ENCODE peak calls at places on chromosomes 7 and 10, in eight cellular contexts. D, Q, S, M, W, H, P and O are unnamed samples. For H3K4me1, the result is how much of the 10 kb centered on the place peaks cover.

GRCh38 chr7:45720989-45721388 is 146.8 kb downstream of the ADCY1 start:
- DNase-seq in D (no peak), Q (no peak), S (no peak), M (no peak), W (no peak), H (no peak), P (no peak), O (no peak)

GRCh38 chr7:5528071-5528814 is 104.6 kb upstream of the TNRC18 start:
- DNase-seq in D (peak), Q (peak), S (peak), M (peak), W (no peak), H (peak), P (peak), O (peak)

GRCh38 chr7:40827217-40828085 is 692.6 kb downstream of the SUGCT start:
- DNase-seq in D (no peak), Q (no peak), S (no peak), M (no peak), W (no peak), H (no peak), P (no peak), O (no peak)

GRCh38 chr7:6307762-6308161 is 35.3 kb upstream of the CYTH3 start:
- DNase-seq in D (no peak), Q (no peak), S (no peak), M (no peak), W (no peak), H (no peak), P (no peak), O (no peak)

GRCh38 chr10:102120987-102121738 is 995 bp upstream of the LDB1 start:
- DNase-seq in D (no peak), Q (peak), S (peak), M (peak), W (no peak), H (peak), P (peak), O (no peak)

GRCh38 chr10:6494934-6495592 is 85.0 kb downstream of the PRKCQ start:
- DNase-seq in D (no peak), Q (no peak), S (no peak), M (no peak), W (no peak), H (no peak), P (no peak), O (no peak)

GRCh38 chr10:61939575-61940301 is 38.2 kb downstream of the ARID5B start:
- DNase-seq in D (no peak), Q (no peak), S (no peak), M (no peak), W (no peak), H (no peak), P (no peak), O (no peak)

GRCh38 chr7:128201067-128201689 is 39.9 kb upstream of the LEP start:
- DNase-seq in D (no peak), Q (no peak), S (no peak), M (no peak), W (no peak), H (no peak), P (no peak), O (no peak)

GRCh38 chr7:9083837-9084236 is 650.4 kb downstream of the NXPH1 start:
- DNase-seq in D (no peak), Q (no peak), S (no peak), M (no peak), W (no peak), H (no peak), P (no peak), O (no peak)

GRCh38 chr7:110762514-110762913 is 328.4 kb upstream of the LRRN3 start:
- DNase-seq in D (no peak), Q (no peak), S (no peak), M (no peak), W (no peak), H (no peak), P (no peak), O (no peak)

GRCh38 chr7:154423219-154423618 is 371.0 kb downstream of the DPP6 start:
- DNase-seq in D (no peak), Q (no peak), S (no peak), M (no peak), W (no peak), H (no peak), P (no peak), O (no peak)

GRCh38 chr7:157840174-157840912 is 503.5 kb downstream of the DNAJB6 start:
- DNase-seq in D (no peak), Q (peak), S (no peak), M (no peak), W (no peak), H (no peak), P (no peak), O (peak)

GRCh38 chr10:81414038-81414437 is 461.0 kb upstream of the NRG3 start:
- DNase-seq in D (no peak), Q (no peak), S (no peak), M (no peak), W (no peak), H (no peak), P (no peak), O (no peak)
- TF ChIP-seq CTCF in D (peak), Q (no peak), S (no peak), M (no peak), W (no peak), H (no peak), P (no peak), O (no peak)

DNA sequence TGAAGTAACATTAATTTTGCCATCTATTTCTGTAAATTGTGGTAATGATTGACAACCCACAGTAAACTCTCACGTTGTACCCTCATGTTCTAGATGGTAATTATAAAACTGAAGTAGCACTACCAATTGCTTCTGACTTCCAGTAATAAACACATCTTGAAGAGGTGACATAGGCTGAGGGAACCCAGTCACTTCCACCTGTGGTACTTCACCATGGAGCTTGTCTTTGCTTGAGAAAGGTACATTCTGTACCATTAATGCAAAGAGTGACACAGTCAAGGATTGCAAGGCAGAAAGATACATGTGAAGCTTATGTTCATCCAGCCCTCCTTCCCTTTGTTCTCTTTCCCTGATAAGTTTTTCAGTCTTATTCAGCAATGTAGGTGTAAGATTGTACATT is 11.2 kb downstream of the CAPZA2 start:
- DNase-seq in D (no peak), Q (no peak), S (no peak), M (no peak), W (no peak), H (no peak), P (no peak), O (no peak)
- H3K4me1 ChIP-seq in D (under half), Q (half or more), S (under half), M (under half), W (under half), H (half or more), P (half or more), O (half or more)

DNA sequence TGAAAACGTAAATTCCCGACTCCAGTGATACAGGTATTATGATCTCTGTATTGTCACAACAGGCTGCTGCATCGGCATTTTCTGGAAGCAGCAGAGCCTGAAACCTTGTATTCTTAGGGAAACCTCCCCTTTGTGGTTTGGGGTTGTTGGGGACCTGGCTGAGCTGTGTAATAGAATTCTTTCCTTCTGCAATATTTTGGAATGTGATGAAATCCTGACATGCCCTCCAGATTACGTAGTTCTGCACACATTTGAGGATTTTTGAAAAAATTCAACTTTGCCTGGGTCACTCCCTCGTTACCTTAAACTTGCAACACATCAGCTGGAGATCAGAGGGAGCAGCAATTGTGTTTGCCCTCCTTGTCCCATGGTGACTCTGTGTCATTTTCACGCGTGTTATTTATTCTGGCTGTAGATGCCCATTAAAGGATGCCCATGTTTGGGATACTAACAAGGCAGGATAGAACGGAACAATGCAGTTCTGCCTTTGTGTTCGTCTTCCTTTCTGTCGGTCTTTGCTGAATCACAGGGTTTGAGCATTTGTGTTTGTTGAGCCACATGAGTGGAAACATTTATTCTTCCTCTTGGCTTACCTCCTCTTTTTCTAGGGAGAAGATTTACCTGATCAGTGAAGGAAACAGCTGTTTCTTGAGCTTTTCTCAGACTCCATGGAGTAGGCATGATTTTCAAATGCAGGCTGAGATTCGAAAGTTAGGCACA is 181.7 kb downstream of the TCF7L2 start:
- DNase-seq in D (no peak), Q (no peak), S (peak), M (no peak), W (no peak), H (no peak), P (no peak), O (no peak)
- H3K27ac ChIP-seq in D (no peak), Q (peak), S (peak), M (peak), W (peak), H (peak), P (peak), O (no peak)

DNA sequence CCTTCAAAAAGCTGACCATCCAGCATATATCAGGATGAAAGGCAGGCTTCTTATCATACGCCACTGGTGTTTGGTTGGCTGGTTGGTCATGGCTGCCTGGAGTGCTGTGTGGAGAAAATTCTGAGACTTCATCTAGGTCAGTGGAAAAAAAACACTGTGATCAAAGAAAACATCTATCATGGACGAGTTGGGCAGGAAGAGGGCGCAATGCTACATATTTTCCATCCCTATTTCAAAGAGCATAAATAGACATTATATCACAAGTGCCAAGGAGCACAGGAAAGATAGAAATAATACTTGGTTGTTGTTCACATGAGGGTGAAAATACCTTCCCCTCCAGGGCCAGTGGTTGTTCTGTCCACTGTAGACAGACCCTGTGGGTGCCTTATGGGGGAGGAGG is 128.4 kb upstream of the PLPP4 start:
- DNase-seq in D (no peak), Q (no peak), S (no peak), M (no peak), W (no peak), H (no peak), P (no peak), O (no peak)
- TF ChIP-seq CTCF in D (no peak), Q (no peak), S (no peak), M (no peak), W (no peak), H (no peak), P (no peak), O (no peak)

GRCh38 chr10:60426425-60426824 is 36.8 kb upstream of the ANK3 start:
- DNase-seq in D (no peak), Q (no peak), S (no peak), M (no peak), W (peak), H (no peak), P (no peak), O (no peak)

GRCh38 chr10:60425392-60426110 is 35.9 kb upstream of the ANK3 start:
- DNase-seq in D (no peak), Q (no peak), S (no peak), M (no peak), W (no peak), H (no peak), P (no peak), O (no peak)

GRCh38 chr10:60427709-60428386 is 38.2 kb upstream of the ANK3 start:
- DNase-seq in D (no peak), Q (no peak), S (no peak), M (no peak), W (no peak), H (no peak), P (no peak), O (no peak)

GRCh38 chr10:60428387-60428737 is 38.7 kb upstream of the ANK3 start:
- DNase-seq in D (no peak), Q (no peak), S (no peak), M (no peak), W (no peak), H (peak), P (no peak), O (no peak)

DNA sequence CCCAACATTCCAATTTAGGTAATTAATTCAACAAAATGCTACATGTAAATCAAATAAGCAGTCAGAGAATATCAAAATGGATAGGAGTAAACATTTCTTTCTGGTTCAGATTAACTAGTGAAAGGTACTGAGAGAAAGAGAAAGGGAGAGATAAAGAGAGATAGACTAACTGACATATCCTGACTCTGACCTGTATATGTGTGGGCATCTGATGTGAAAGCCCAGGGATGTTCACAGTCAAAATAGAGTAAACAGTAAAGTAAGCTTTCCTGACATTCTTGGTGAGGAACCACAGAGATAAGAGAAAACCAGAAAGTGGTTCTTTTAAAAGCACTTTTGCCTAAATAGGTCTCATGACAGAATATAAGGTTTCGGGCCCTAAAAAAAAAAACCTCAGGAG is 37.5 kb upstream of the ANK3 start:
- DNase-seq in D (no peak), Q (no peak), S (no peak), M (no peak), W (no peak), H (no peak), P (no peak), O (no peak)
- H3K4me1 ChIP-seq in D (under half), Q (under half), S (under half), M (under half), W (half or more), H (under half), P (under half), O (under half)

GRCh38 chr7:101216860-101217387 is 457 bp downstream of the PLOD3 start:
- DNase-seq in D (no peak), Q (no peak), S (no peak), M (no peak), W (no peak), H (no peak), P (no peak), O (no peak)

GRCh38 chr7:101217388-101218235 is at the start of the genes PLOD3 and ZNHIT1:
- DNase-seq in D (peak), Q (peak), S (peak), M (peak), W (peak), H (peak), P (peak), O (peak)

GRCh38 chr7:101220295-101220694 is 2.3 kb downstream of the ZNHIT1 start:
- DNase-seq in D (no peak), Q (no peak), S (no peak), M (no peak), W (no peak), H (no peak), P (no peak), O (no peak)

GRCh38 chr7:101218236-101219130 is 518 bp downstream of the ZNHIT1 start:
- DNase-seq in D (no peak), Q (no peak), S (no peak), M (no peak), W (no peak), H (no peak), P (no peak), O (no peak)

GRCh38 chr7:101216001-101216859 is 1.2 kb downstream of the PLOD3 start:
- DNase-seq in D (no peak), Q (no peak), S (peak), M (no peak), W (no peak), H (no peak), P (no peak), O (no peak)
- H3K27ac ChIP-seq in D (no peak), Q (peak), S (peak), M (peak), W (peak), H (peak), P (peak), O (peak)

DNA sequence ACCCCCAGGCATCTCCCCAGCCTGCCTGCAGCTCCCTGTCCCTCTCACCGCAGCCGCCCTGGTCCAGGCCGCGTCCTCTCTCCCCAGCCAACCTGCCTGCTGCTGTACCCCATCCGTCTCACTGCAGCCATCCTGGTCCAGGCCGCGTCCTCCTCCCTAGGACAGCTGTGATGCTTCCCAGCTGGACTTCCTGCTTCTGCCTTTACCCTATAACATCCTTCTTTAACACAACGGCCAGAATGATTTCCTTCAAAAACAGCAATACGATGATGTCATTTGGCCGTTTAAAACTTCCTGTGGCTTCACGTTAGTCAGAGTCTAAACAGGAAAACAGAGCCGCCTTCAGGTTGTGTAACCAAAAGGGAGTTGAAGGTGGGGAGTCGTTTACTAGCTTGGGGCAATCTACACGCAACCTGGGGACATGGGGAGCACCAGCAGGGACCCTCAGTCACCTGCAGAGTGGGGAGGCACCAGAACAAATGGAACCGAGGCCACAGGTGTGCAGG is 32.2 kb upstream of the ZFAND2A start:
- DNase-seq in D (no peak), Q (no peak), S (no peak), M (no peak), W (no peak), H (no peak), P (no peak), O (peak)
- TF ChIP-seq CTCF in D (no peak), Q (no peak), S (no peak), M (no peak), W (no peak), H (no peak), P (no peak), O (no peak)

DNA sequence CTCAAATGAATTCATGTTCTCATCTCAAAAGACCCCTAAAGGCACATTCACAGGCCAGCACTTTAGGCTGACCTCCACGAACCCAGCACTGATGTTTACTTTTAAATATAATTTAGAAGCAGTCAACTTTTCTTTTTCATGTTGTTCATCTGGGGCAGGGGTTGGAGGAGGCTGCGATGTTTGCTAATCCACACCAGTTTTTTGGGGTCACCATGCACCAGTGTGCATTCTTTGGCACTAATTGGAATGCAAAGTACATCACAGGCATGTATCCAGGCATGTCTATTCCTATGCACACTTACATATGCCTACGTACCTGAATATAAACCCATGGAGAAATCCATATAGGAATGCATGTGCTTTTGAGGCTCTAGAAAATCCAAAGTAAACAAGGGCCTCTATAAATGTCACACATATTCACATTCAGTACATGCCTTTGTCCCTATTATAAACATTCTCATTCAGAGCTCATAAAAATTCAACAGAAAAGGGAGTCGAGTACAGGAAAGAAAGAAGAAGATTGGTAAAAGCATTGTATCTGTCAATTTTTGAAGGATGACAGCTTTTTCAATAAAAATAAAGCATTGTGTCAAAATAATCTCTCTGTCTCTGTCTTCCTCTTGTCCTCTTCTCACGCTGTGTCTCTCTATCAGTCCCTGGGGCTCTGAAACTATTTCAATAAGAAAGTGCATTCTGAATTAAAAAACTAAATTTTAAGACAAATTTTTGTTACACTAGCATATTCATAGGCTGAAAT is 248.6 kb downstream of the TNS3 start:
- DNase-seq in D (no peak), Q (no peak), S (no peak), M (no peak), W (no peak), H (no peak), P (no peak), O (no peak)
- H3K4me1 ChIP-seq in D (under half), Q (half or more), S (under half), M (under half), W (under half), H (half or more), P (under half), O (under half)

DNA sequence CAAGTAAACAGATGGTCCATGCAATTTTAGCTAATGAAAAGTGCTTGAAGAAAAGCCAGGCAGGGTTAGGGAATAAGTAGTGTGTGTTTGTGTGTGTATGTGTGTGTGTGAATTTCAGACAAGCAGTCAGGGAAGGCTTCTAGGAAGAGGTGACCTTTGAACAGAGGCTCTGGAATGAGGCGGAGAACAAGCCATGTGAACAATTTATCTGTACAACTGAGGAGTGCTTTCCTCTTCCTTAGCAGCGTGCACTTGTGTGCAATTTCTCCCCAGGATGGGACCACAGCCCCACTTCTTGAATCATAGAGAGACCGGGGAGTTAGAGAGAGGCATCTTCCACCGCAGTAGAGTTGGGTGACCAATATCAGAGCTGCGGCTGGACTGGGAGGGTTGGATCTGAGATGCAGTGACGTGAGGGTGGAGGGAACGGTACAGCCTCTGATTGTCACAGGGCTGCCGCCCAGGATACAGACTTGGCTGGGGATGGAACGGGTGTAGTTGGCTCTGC is 69.2 kb upstream of the FAM171A1 start:
- DNase-seq in D (no peak), Q (no peak), S (no peak), M (no peak), W (no peak), H (no peak), P (no peak), O (no peak)
- H3K27ac ChIP-seq in D (no peak), Q (no peak), S (peak), M (peak), W (no peak), H (peak), P (peak), O (no peak)